ENCODE peak calls at places on chromosomes 4 and X, in ten cellular contexts. R is CD8-positive, alpha-beta T cell; P is ovary; F is BJ; Q is fibroblast of mammary gland; L is pancreas; O is astrocyte of the spinal cord; G is bronchial epithelial cell; Y is AG04450; I is IMR-90. U is an unnamed sample.

GRCh38 chr4:181566490-181566889 is 676.7 kb upstream of the TENM3 start:
- DNase-seq in I (peak), Q (peak), F (no peak), L (no peak), O (peak), G (no peak), P (no peak), Y (peak), R (no peak), U (peak)

GRCh38 chr4:121765941-121766538 is 1.1 kb upstream of the SMIM43 start:
- DNase-seq in L (no peak), Q (no peak), Y (no peak), R (no peak), O (no peak), F (no peak), G (no peak), I (no peak), P (no peak), U (no peak)

GRCh38 chrX:135974279-135974856 is 580 bp upstream of the MMGT1 start:
- DNase-seq in Q (peak), G (no peak), Y (peak), I (peak), L (peak), P (peak), O (peak), F (no peak), R (peak), U (no peak)

GRCh38 chr4:23828779-23829178 is 61.1 kb downstream of the PPARGC1A start:
- DNase-seq in Q (no peak), Y (no peak), G (no peak), P (no peak), R (no peak), L (no peak), F (no peak), I (no peak), O (no peak), U (no peak)

GRCh38 chr4:25112349-25113008 is 47.8 kb downstream of the SEPSECS start:
- DNase-seq in R (no peak), O (no peak), Y (no peak), G (no peak), I (no peak), P (no peak), Q (peak), L (no peak), F (no peak), U (no peak)

GRCh38 chr4:6674500-6675149 is 19.1 kb upstream of the S100P start:
- DNase-seq in I (peak), Y (no peak), O (peak), R (peak), G (peak), L (no peak), Q (peak), P (no peak), F (no peak), U (no peak)

GRCh38 chr4:170589597-170590191 is 499.9 kb upstream of the AADAT start:
- DNase-seq in G (peak), F (no peak), O (peak), I (no peak), L (no peak), P (no peak), Y (no peak), Q (peak), R (no peak), U (no peak)

GRCh38 chrX:38929966-38930421 is 128.7 kb downstream of the MID1IP1 start:
- DNase-seq in O (peak), L (no peak), P (no peak), Y (peak), G (peak), Q (peak), I (peak), F (peak), R (no peak), U (peak)

GRCh38 chr4:16894406-16894805 is 4.0 kb downstream of the LDB2 start:
- DNase-seq in F (no peak), Q (peak), O (no peak), R (no peak), I (peak), L (no peak), G (no peak), P (no peak), Y (no peak), U (no peak)

GRCh38 chrX:9759340-9759739 is 6.3 kb downstream of the GPR143 start:
- DNase-seq in Q (no peak), R (no peak), P (no peak), I (no peak), O (no peak), G (no peak), Y (no peak), F (no peak), L (no peak), U (no peak)

GRCh38 chr4:4726051-4726450 is 133.4 kb upstream of the MSX1 start:
- DNase-seq in Q (no peak), P (no peak), L (no peak), F (no peak), R (no peak), I (no peak), Y (no peak), O (no peak), G (no peak), U (no peak)

GRCh38 chr4:3642806-3643517 is 110.7 kb upstream of the LRPAP1 start:
- DNase-seq in Q (no peak), L (no peak), P (no peak), R (no peak), Y (no peak), I (no peak), O (no peak), F (no peak), G (no peak), U (no peak)

GRCh38 chr4:10589308-10589707 is 95.3 kb downstream of the CLNK start:
- DNase-seq in R (no peak), P (no peak), O (peak), G (no peak), I (no peak), Y (no peak), Q (no peak), F (no peak), L (no peak), U (no peak)

GRCh38 chr4:101806914-101807313 is 16.4 kb downstream of the BANK1 start:
- DNase-seq in G (no peak), R (no peak), P (no peak), I (no peak), F (no peak), L (no peak), O (no peak), Y (no peak), Q (peak), U (no peak)

GRCh38 chr4:21879187-21879586 is 69.4 kb downstream of the KCNIP4 start:
- DNase-seq in G (no peak), R (no peak), I (peak), P (no peak), O (peak), L (no peak), F (no peak), Q (peak), Y (no peak), U (no peak)

GRCh38 chr4:140296871-140297570 is 76.4 kb upstream of the SCOC start:
- DNase-seq in F (no peak), P (peak), Q (no peak), R (no peak), G (peak), O (no peak), Y (no peak), I (no peak), L (no peak), U (no peak)

GRCh38 chr4:125432078-125432477 is 117.3 kb downstream of the FAT4 start:
- DNase-seq in Q (peak), R (no peak), O (peak), G (no peak), P (no peak), L (no peak), Y (no peak), I (peak), F (no peak), U (no peak)

GRCh38 chrX:71256051-71256450 is 2.1 kb upstream of the ZMYM3 start:
- DNase-seq in L (no peak), P (no peak), F (no peak), Q (peak), R (no peak), I (peak), G (peak), Y (no peak), O (no peak), U (no peak)

GRCh38 chr4:170741856-170742255 is 652.1 kb upstream of the AADAT start:
- DNase-seq in F (no peak), P (no peak), G (peak), R (no peak), I (no peak), L (no peak), O (no peak), Q (peak), Y (no peak), U (no peak)

GRCh38 chrX:17174671-17175070 is 200.3 kb upstream of the NHS start:
- DNase-seq in O (no peak), Q (no peak), I (no peak), Y (no peak), R (no peak), G (no peak), P (no peak), L (no peak), F (no peak), U (no peak)

GRCh38 chrX:39073131-39073530 is 271.9 kb downstream of the MID1IP1 start:
- DNase-seq in Y (no peak), L (no peak), R (no peak), P (no peak), I (no peak), F (no peak), Q (no peak), O (no peak), G (peak), U (no peak)

GRCh38 chrX:24260827-24261550 is 52.9 kb downstream of the SUPT20HL2 start:
- DNase-seq in L (no peak), I (peak), P (peak), Q (peak), O (peak), R (no peak), G (no peak), F (no peak), Y (no peak), U (no peak)

GRCh38 chrX:9542106-9542764 is 77.4 kb downstream of the TBL1X start:
- DNase-seq in L (no peak), F (no peak), Q (no peak), R (no peak), O (no peak), I (no peak), P (no peak), G (no peak), Y (no peak), U (no peak)

GRCh38 chr4:137471461-137471860 is 60.8 kb downstream of the PCDH18 start:
- DNase-seq in G (peak), R (no peak), Q (peak), P (no peak), L (no peak), Y (no peak), O (no peak), I (peak), F (no peak), U (no peak)

GRCh38 chr4:150943831-150944230 is 71.3 kb downstream of the LRBA start:
- DNase-seq in F (no peak), R (no peak), Y (no peak), O (no peak), P (no peak), I (no peak), L (no peak), Q (no peak), G (peak), U (no peak)

GRCh38 chr4:181939199-181939945 is 303.8 kb upstream of the TENM3 start:
- DNase-seq in O (peak), Y (no peak), Q (no peak), I (peak), L (no peak), R (no peak), G (no peak), P (no peak), F (no peak), U (no peak)

GRCh38 chr4:105135746-105136145 is 10.9 kb upstream of the TET2 start:
- DNase-seq in O (no peak), Q (no peak), R (no peak), L (no peak), Y (no peak), P (no peak), I (no peak), F (no peak), G (no peak), U (no peak)

GRCh38 chrX:15298201-15298600 is 17.2 kb downstream of the ASB11 start:
- DNase-seq in Y (no peak), P (no peak), I (no peak), Q (no peak), L (no peak), O (no peak), G (no peak), F (no peak), R (no peak), U (no peak)

GRCh38 chrX:15301924-15302323 is 13.5 kb downstream of the ASB11 start:
- DNase-seq in Q (peak), I (peak), Y (no peak), L (no peak), P (no peak), R (no peak), G (no peak), F (no peak), O (no peak), U (peak)

GRCh38 chrX:15298780-15299179 is 16.7 kb downstream of the ASB11 start:
- DNase-seq in Q (no peak), L (no peak), R (no peak), I (no peak), Y (no peak), F (no peak), P (no peak), G (no peak), O (no peak), U (no peak)

GRCh38 chrX:15299945-15300851 is 15.2 kb downstream of the ASB11 start:
- DNase-seq in Q (peak), O (peak), L (no peak), R (no peak), G (no peak), P (no peak), Y (no peak), I (peak), F (no peak), U (no peak)
- TF ChIP-seq CTCF in Q (peak), O (peak), L (peak), R (peak), G (peak), P (no peak), Y (peak), I (peak), F (peak), U (peak)

GRCh38 chr4:173524218-173525117 is 5.6 kb downstream of the HAND2 start:
- DNase-seq in L (no peak), R (peak), Y (no peak), F (no peak), O (no peak), P (no peak), G (no peak), Q (no peak), I (no peak), U (no peak)
- H3K4me3 ChIP-seq in L (no peak), R (no peak), Y (no peak), F (no peak), O (no peak), P (peak), G (no peak), Q (peak), I (no peak), U (no peak)

GRCh38 chr4:813900-814299 is 12.0 kb downstream of the CPLX1 start:
- DNase-seq in Y (no peak), R (no peak), F (no peak), G (no peak), Q (no peak), L (peak), O (no peak), I (no peak), P (no peak), U (no peak)
- TF ChIP-seq CTCF in Y (peak), R (no peak), F (no peak), G (no peak), Q (no peak), L (no peak), O (no peak), I (no peak), P (no peak), U (no peak)

GRCh38 chrX:13690836-13691235 is 1.9 kb downstream of the RAB9A start:
- DNase-seq in Y (no peak), F (no peak), I (no peak), R (no peak), L (no peak), P (no peak), G (no peak), O (no peak), Q (peak), U (no peak)

GRCh38 chrX:13694359-13694758 is 5.4 kb downstream of the RAB9A start:
- DNase-seq in G (no peak), L (no peak), I (no peak), Q (no peak), F (no peak), P (no peak), R (no peak), O (no peak), Y (no peak), U (no peak)

GRCh38 chrX:13691845-13692334 is 3.0 kb downstream of the RAB9A start:
- DNase-seq in R (no peak), L (no peak), F (no peak), Y (no peak), P (no peak), Q (peak), O (no peak), G (no peak), I (no peak), U (no peak)

GRCh38 chrX:13693341-13693871 is 4.5 kb downstream of the RAB9A start:
- DNase-seq in Y (no peak), P (no peak), I (no peak), G (peak), L (no peak), O (no peak), Q (no peak), F (no peak), R (no peak), U (no peak)

GRCh38 chrX:13692771-13693231 is 3.9 kb downstream of the RAB9A start:
- DNase-seq in G (no peak), Y (no peak), L (no peak), Q (peak), I (no peak), P (no peak), O (no peak), R (no peak), F (no peak), U (no peak)
- H3K4me3 ChIP-seq in G (no peak), Y (no peak), L (no peak), Q (no peak), I (no peak), P (no peak), O (no peak), R (no peak), F (no peak), U (no peak)

GRCh38 chr4:38757945-38758344 is 24.8 kb downstream of the TLR10 start:
- DNase-seq in P (no peak), Y (no peak), O (no peak), L (no peak), I (no peak), R (no peak), G (peak), F (no peak), Q (peak), U (no peak)
- TF ChIP-seq CTCF in P (no peak), Y (no peak), O (peak), L (peak), I (no peak), R (no peak), G (peak), F (peak), Q (no peak), U (no peak)

GRCh38 chr4:177687117-177687516 is 244.9 kb upstream of the AGA start:
- DNase-seq in I (no peak), Y (no peak), Q (no peak), G (no peak), F (no peak), O (no peak), L (no peak), R (no peak), P (no peak), U (no peak)
- H3K4me3 ChIP-seq in I (no peak), Y (no peak), Q (no peak), G (no peak), F (no peak), O (no peak), L (no peak), R (no peak), P (no peak), U (no peak)

GRCh38 chrX:46547857-46548256 is 2.6 kb upstream of the ZNF674 start:
- DNase-seq in G (peak), R (no peak), I (peak), Y (peak), Q (peak), P (no peak), F (peak), O (peak), L (no peak), U (peak)

GRCh38 chrX:46545111-46546005 is at the start of gene ZNF674:
- DNase-seq in Q (peak), I (peak), R (peak), G (peak), L (peak), P (peak), Y (peak), O (peak), F (peak), U (peak)

DNA sequence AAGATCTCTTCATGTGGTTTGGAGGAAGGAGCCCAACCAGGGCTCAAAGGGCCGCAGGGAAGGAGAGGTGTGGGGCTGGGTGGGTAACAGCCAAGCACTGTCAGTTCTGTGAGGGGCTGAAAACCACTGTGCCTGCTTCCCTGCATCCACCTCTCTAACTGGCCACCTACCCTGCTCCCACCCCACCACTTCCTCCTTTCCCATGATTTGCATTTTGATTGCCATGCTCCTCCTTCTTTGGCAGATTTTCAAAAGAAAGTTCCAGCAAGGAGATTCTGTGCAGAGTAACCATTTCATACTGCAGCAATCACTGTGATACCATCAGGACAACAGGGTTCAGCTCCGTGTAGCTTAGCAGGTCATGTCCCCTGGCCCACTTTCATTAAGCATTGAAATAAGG is 1.8 kb downstream of the ZNF674 start:
- DNase-seq in Q (no peak), O (no peak), L (no peak), P (no peak), F (no peak), G (no peak), Y (no peak), I (no peak), R (no peak), U (no peak)
- TF ChIP-seq CTCF in Q (no peak), O (no peak), L (no peak), P (no peak), F (no peak), G (no peak), Y (no peak), I (no peak), R (no peak), U (no peak)

DNA sequence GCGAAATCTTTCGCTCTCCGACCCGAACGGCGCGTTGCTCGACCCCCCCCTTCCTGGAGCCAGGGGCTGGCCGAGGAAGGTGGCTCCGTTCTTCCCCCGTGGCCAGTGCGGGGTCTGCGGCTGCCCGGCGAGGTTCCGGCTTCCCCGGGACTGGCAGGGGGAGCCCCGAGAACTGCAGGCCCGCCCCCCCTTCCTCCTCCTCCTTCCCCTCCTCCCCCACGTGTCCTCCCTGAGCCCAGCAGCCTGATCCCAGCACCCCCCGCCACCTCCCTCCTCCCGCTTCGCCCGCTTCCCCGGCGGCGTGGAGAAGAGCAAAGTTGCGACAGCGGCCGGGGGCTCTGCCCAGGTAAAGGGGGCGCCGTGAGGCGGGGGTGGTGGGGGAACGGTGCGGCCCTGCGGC is 2.4 kb upstream of the BCORL1 start:
- DNase-seq in P (peak), O (no peak), G (no peak), Q (no peak), I (no peak), R (no peak), F (no peak), L (peak), Y (no peak), U (no peak)
- H3K4me3 ChIP-seq in P (peak), O (no peak), G (no peak), Q (peak), I (peak), R (no peak), F (peak), L (no peak), Y (peak), U (no peak)

GRCh38 chr4:153345011-153345981 is 808 bp downstream of the MND1 start:
- DNase-seq in O (peak), G (peak), F (no peak), P (peak), L (no peak), Y (no peak), R (peak), Q (peak), I (peak), U (no peak)

GRCh38 chr4:153346031-153346430 is 1.5 kb downstream of the MND1 start:
- DNase-seq in L (no peak), O (no peak), P (no peak), G (no peak), R (no peak), I (no peak), Q (no peak), F (no peak), Y (no peak), U (no peak)

GRCh38 chr4:153347117-153347516 is 2.6 kb downstream of the MND1 start:
- DNase-seq in P (no peak), Q (no peak), O (no peak), R (no peak), Y (no peak), F (no peak), I (no peak), L (no peak), G (no peak), U (no peak)

GRCh38 chr4:153348006-153348405 is 3.5 kb downstream of the MND1 start:
- DNase-seq in Q (no peak), R (no peak), P (no peak), G (no peak), I (peak), L (no peak), Y (no peak), F (no peak), O (peak), U (no peak)

GRCh38 chr4:153346563-153346962 is 2.1 kb downstream of the MND1 start:
- DNase-seq in G (no peak), Q (no peak), I (peak), L (no peak), R (no peak), F (no peak), O (no peak), P (no peak), Y (no peak), U (no peak)
- TF ChIP-seq CTCF in G (no peak), Q (no peak), I (peak), L (no peak), R (no peak), F (no peak), O (peak), P (no peak), Y (peak), U (no peak)

GRCh38 chr4:142700521-142700920 is 145.6 kb downstream of the INPP4B start:
- DNase-seq in I (no peak), G (no peak), Y (no peak), L (no peak), Q (no peak), P (no peak), F (no peak), R (no peak), O (no peak), U (no peak)

GRCh38 chr4:142701017-142701416 is 145.1 kb downstream of the INPP4B start:
- DNase-seq in L (no peak), O (no peak), P (no peak), Q (no peak), Y (no peak), I (no peak), R (no peak), G (no peak), F (no peak), U (no peak)

GRCh38 chr4:142706381-142706780 is 139.7 kb downstream of the INPP4B start:
- DNase-seq in Y (no peak), G (no peak), I (no peak), P (no peak), L (no peak), F (no peak), Q (no peak), O (no peak), R (no peak), U (no peak)

GRCh38 chr4:142705820-142706219 is 140.3 kb downstream of the INPP4B start:
- DNase-seq in R (no peak), Y (no peak), I (no peak), L (no peak), Q (no peak), F (no peak), G (no peak), O (no peak), P (no peak), U (no peak)

GRCh38 chr4:142703694-142704309 is 142.3 kb downstream of the INPP4B start:
- DNase-seq in L (no peak), Q (no peak), G (peak), Y (no peak), O (no peak), R (no peak), P (no peak), I (no peak), F (no peak), U (no peak)
- H3K4me3 ChIP-seq in L (no peak), Q (no peak), G (no peak), Y (no peak), O (no peak), R (no peak), P (no peak), I (no peak), F (no peak), U (no peak)

U was measured in AG09309.